ENCODE peak calls at places on chromosomes 4 and X, in six cellular contexts. One of them, this sample, is unnamed.

GRCh38 chr4:105145059-105145912 is 1.4 kb upstream of the TET2 start:
- DNase-seq in activated CD8-positive, alpha-beta T cell treated with anti-CD3 and anti-CD28 coated beads, Interleukin-2, amount 10 ng/mL, durations not matched to agents 7 days and 5 days: no peak
- DNase-seq in left ventricle myocardium inferior: no peak
- DNase-seq in pancreas: no peak
- DNase-seq in cardiac muscle cell: no peak
- DNase-seq in stimulated activated CD8-positive, alpha-beta memory T cell treated with anti-CD3 and anti-CD28 coated beads, Interleukin-4, amount 100 ng/mL, for 1 hour: no peak
- DNase-seq in this sample: no peak

GRCh38 chr4:56134272-56134671 is 185.5 kb downstream of the CEP135 start:
- DNase-seq in activated CD8-positive, alpha-beta T cell treated with anti-CD3 and anti-CD28 coated beads, Interleukin-2, amount 10 ng/mL, durations not matched to agents 7 days and 5 days: no peak
- DNase-seq in left ventricle myocardium inferior: peak
- DNase-seq in pancreas: no peak
- DNase-seq in cardiac muscle cell: peak
- DNase-seq in stimulated activated CD8-positive, alpha-beta memory T cell treated with anti-CD3 and anti-CD28 coated beads, Interleukin-4, amount 100 ng/mL, for 1 hour: no peak
- DNase-seq in this sample: no peak

GRCh38 chr4:9704551-9705332 is 76.7 kb upstream of the DRD5 start:
- DNase-seq in activated CD8-positive, alpha-beta T cell treated with anti-CD3 and anti-CD28 coated beads, Interleukin-2, amount 10 ng/mL, durations not matched to agents 7 days and 5 days: no peak
- DNase-seq in left ventricle myocardium inferior: no peak
- DNase-seq in pancreas: no peak
- DNase-seq in cardiac muscle cell: no peak
- DNase-seq in stimulated activated CD8-positive, alpha-beta memory T cell treated with anti-CD3 and anti-CD28 coated beads, Interleukin-4, amount 100 ng/mL, for 1 hour: no peak
- DNase-seq in this sample: no peak

GRCh38 chr4:110622841-110623709 is at the start of gene PITX2:
- DNase-seq in activated CD8-positive, alpha-beta T cell treated with anti-CD3 and anti-CD28 coated beads, Interleukin-2, amount 10 ng/mL, durations not matched to agents 7 days and 5 days: peak
- DNase-seq in left ventricle myocardium inferior: peak
- DNase-seq in pancreas: peak
- DNase-seq in cardiac muscle cell: peak
- DNase-seq in stimulated activated CD8-positive, alpha-beta memory T cell treated with anti-CD3 and anti-CD28 coated beads, Interleukin-4, amount 100 ng/mL, for 1 hour: no peak
- DNase-seq in this sample: no peak

GRCh38 chr4:117577686-117578085 is 456.6 kb upstream of the NDST3 start:
- DNase-seq in activated CD8-positive, alpha-beta T cell treated with anti-CD3 and anti-CD28 coated beads, Interleukin-2, amount 10 ng/mL, durations not matched to agents 7 days and 5 days: no peak
- DNase-seq in left ventricle myocardium inferior: no peak
- DNase-seq in pancreas: no peak
- DNase-seq in cardiac muscle cell: no peak
- DNase-seq in stimulated activated CD8-positive, alpha-beta memory T cell treated with anti-CD3 and anti-CD28 coated beads, Interleukin-4, amount 100 ng/mL, for 1 hour: no peak
- DNase-seq in this sample: no peak

GRCh38 chr4:168648929-168649328 is 152.1 kb downstream of the PALLD start:
- DNase-seq in activated CD8-positive, alpha-beta T cell treated with anti-CD3 and anti-CD28 coated beads, Interleukin-2, amount 10 ng/mL, durations not matched to agents 7 days and 5 days: no peak
- DNase-seq in left ventricle myocardium inferior: no peak
- DNase-seq in pancreas: no peak
- DNase-seq in cardiac muscle cell: peak
- DNase-seq in stimulated activated CD8-positive, alpha-beta memory T cell treated with anti-CD3 and anti-CD28 coated beads, Interleukin-4, amount 100 ng/mL, for 1 hour: no peak
- DNase-seq in this sample: no peak

GRCh38 chrX:23509256-23509655 is 158.0 kb upstream of the PRDX4 start:
- DNase-seq in activated CD8-positive, alpha-beta T cell treated with anti-CD3 and anti-CD28 coated beads, Interleukin-2, amount 10 ng/mL, durations not matched to agents 7 days and 5 days: no peak
- DNase-seq in left ventricle myocardium inferior: no peak
- DNase-seq in pancreas: no peak
- DNase-seq in cardiac muscle cell: no peak
- DNase-seq in stimulated activated CD8-positive, alpha-beta memory T cell treated with anti-CD3 and anti-CD28 coated beads, Interleukin-4, amount 100 ng/mL, for 1 hour: no peak
- DNase-seq in this sample: no peak

GRCh38 chrX:9530848-9531274 is 66.0 kb downstream of the TBL1X start:
- DNase-seq in activated CD8-positive, alpha-beta T cell treated with anti-CD3 and anti-CD28 coated beads, Interleukin-2, amount 10 ng/mL, durations not matched to agents 7 days and 5 days: peak
- DNase-seq in left ventricle myocardium inferior: peak
- DNase-seq in pancreas: peak
- DNase-seq in cardiac muscle cell: peak
- DNase-seq in stimulated activated CD8-positive, alpha-beta memory T cell treated with anti-CD3 and anti-CD28 coated beads, Interleukin-4, amount 100 ng/mL, for 1 hour: no peak
- DNase-seq in this sample: no peak

GRCh38 chrX:68683580-68683979 is 36.1 kb downstream of the STARD8 start:
- DNase-seq in activated CD8-positive, alpha-beta T cell treated with anti-CD3 and anti-CD28 coated beads, Interleukin-2, amount 10 ng/mL, durations not matched to agents 7 days and 5 days: no peak
- DNase-seq in left ventricle myocardium inferior: no peak
- DNase-seq in pancreas: no peak
- DNase-seq in cardiac muscle cell: no peak
- DNase-seq in stimulated activated CD8-positive, alpha-beta memory T cell treated with anti-CD3 and anti-CD28 coated beads, Interleukin-4, amount 100 ng/mL, for 1 hour: no peak
- DNase-seq in this sample: no peak

GRCh38 chrX:63350551-63350950 is 581 bp downstream of the SPIN4 start:
- DNase-seq in activated CD8-positive, alpha-beta T cell treated with anti-CD3 and anti-CD28 coated beads, Interleukin-2, amount 10 ng/mL, durations not matched to agents 7 days and 5 days: peak
- DNase-seq in left ventricle myocardium inferior: no peak
- DNase-seq in pancreas: peak
- DNase-seq in cardiac muscle cell: peak
- DNase-seq in stimulated activated CD8-positive, alpha-beta memory T cell treated with anti-CD3 and anti-CD28 coated beads, Interleukin-4, amount 100 ng/mL, for 1 hour: peak
- DNase-seq in this sample: no peak

GRCh38 chr4:184191267-184191666 is 26.4 kb downstream of the ENPP6 start:
- DNase-seq in activated CD8-positive, alpha-beta T cell treated with anti-CD3 and anti-CD28 coated beads, Interleukin-2, amount 10 ng/mL, durations not matched to agents 7 days and 5 days: no peak
- DNase-seq in left ventricle myocardium inferior: no peak
- DNase-seq in pancreas: no peak
- DNase-seq in cardiac muscle cell: no peak
- DNase-seq in stimulated activated CD8-positive, alpha-beta memory T cell treated with anti-CD3 and anti-CD28 coated beads, Interleukin-4, amount 100 ng/mL, for 1 hour: no peak
- DNase-seq in this sample: no peak

GRCh38 chr4:172142331-172142738 is 329.1 kb downstream of the GALNTL6 start:
- DNase-seq in activated CD8-positive, alpha-beta T cell treated with anti-CD3 and anti-CD28 coated beads, Interleukin-2, amount 10 ng/mL, durations not matched to agents 7 days and 5 days: no peak
- DNase-seq in left ventricle myocardium inferior: no peak
- DNase-seq in pancreas: no peak
- DNase-seq in cardiac muscle cell: peak
- DNase-seq in stimulated activated CD8-positive, alpha-beta memory T cell treated with anti-CD3 and anti-CD28 coated beads, Interleukin-4, amount 100 ng/mL, for 1 hour: no peak
- DNase-seq in this sample: no peak

GRCh38 chr4:149999485-150000074 is 78.7 kb upstream of the DCLK2 start:
- DNase-seq in activated CD8-positive, alpha-beta T cell treated with anti-CD3 and anti-CD28 coated beads, Interleukin-2, amount 10 ng/mL, durations not matched to agents 7 days and 5 days: no peak
- DNase-seq in left ventricle myocardium inferior: no peak
- DNase-seq in pancreas: peak
- DNase-seq in cardiac muscle cell: peak
- DNase-seq in stimulated activated CD8-positive, alpha-beta memory T cell treated with anti-CD3 and anti-CD28 coated beads, Interleukin-4, amount 100 ng/mL, for 1 hour: no peak
- DNase-seq in this sample: no peak

GRCh38 chr4:86130160-86130933 is 229.5 kb downstream of the MAPK10 start:
- DNase-seq in activated CD8-positive, alpha-beta T cell treated with anti-CD3 and anti-CD28 coated beads, Interleukin-2, amount 10 ng/mL, durations not matched to agents 7 days and 5 days: no peak
- DNase-seq in left ventricle myocardium inferior: no peak
- DNase-seq in pancreas: no peak
- DNase-seq in cardiac muscle cell: no peak
- DNase-seq in stimulated activated CD8-positive, alpha-beta memory T cell treated with anti-CD3 and anti-CD28 coated beads, Interleukin-4, amount 100 ng/mL, for 1 hour: no peak
- DNase-seq in this sample: no peak

GRCh38 chr4:1666391-1666790 is 17.7 kb downstream of the FAM53A start:
- DNase-seq in activated CD8-positive, alpha-beta T cell treated with anti-CD3 and anti-CD28 coated beads, Interleukin-2, amount 10 ng/mL, durations not matched to agents 7 days and 5 days: no peak
- DNase-seq in left ventricle myocardium inferior: peak
- DNase-seq in pancreas: no peak
- DNase-seq in cardiac muscle cell: no peak
- DNase-seq in stimulated activated CD8-positive, alpha-beta memory T cell treated with anti-CD3 and anti-CD28 coated beads, Interleukin-4, amount 100 ng/mL, for 1 hour: no peak
- DNase-seq in this sample: no peak

GRCh38 chrX:7985568-7985967 is 58.4 kb upstream of the PNPLA4 start:
- DNase-seq in activated CD8-positive, alpha-beta T cell treated with anti-CD3 and anti-CD28 coated beads, Interleukin-2, amount 10 ng/mL, durations not matched to agents 7 days and 5 days: no peak
- DNase-seq in left ventricle myocardium inferior: no peak
- DNase-seq in pancreas: no peak
- DNase-seq in cardiac muscle cell: no peak
- DNase-seq in stimulated activated CD8-positive, alpha-beta memory T cell treated with anti-CD3 and anti-CD28 coated beads, Interleukin-4, amount 100 ng/mL, for 1 hour: no peak
- DNase-seq in this sample: no peak

GRCh38 chr4:39526283-39526682 is 956 bp downstream of the UGDH start:
- DNase-seq in activated CD8-positive, alpha-beta T cell treated with anti-CD3 and anti-CD28 coated beads, Interleukin-2, amount 10 ng/mL, durations not matched to agents 7 days and 5 days: no peak
- DNase-seq in left ventricle myocardium inferior: no peak
- DNase-seq in pancreas: no peak
- DNase-seq in cardiac muscle cell: no peak
- DNase-seq in stimulated activated CD8-positive, alpha-beta memory T cell treated with anti-CD3 and anti-CD28 coated beads, Interleukin-4, amount 100 ng/mL, for 1 hour: no peak
- DNase-seq in this sample: no peak